ENCODE peak calls at places on chromosomes 7 and 10, in six cellular contexts. Q is esophagus squamous epithelium, R is kidney epithelial cell, X is lung, E is suprapubic skin, L is GM23248. T is an unnamed sample.

GRCh38 chr10:125824736-125825135 is 1.4 kb downstream of the BCCIP start:
- DNase-seq in E (no peak), Q (no peak), L (peak; percentile 76), R (no peak), X (no peak), T (no peak)

GRCh38 chr7:92904292-92905131 is 68.1 kb upstream of the CDK6 start:
- DNase-seq in R (peak; percentile 95), X (no peak), L (peak; percentile 95), E (no peak), Q (no peak), T (no peak)

GRCh38 chr10:97549587-97550322 is 22.8 kb upstream of the ANKRD2 start:
- DNase-seq in L (peak; percentile 34), R (no peak), X (no peak), E (no peak), Q (no peak), T (no peak)

GRCh38 chr7:38409524-38409923 is 136.1 kb upstream of the TARP start:
- DNase-seq in L (no peak), E (no peak), R (no peak), X (no peak), Q (no peak), T (no peak)

GRCh38 chr10:22978287-22978686 is 50.4 kb downstream of the ARMC3 start:
- DNase-seq in Q (no peak), R (no peak), L (no peak), E (no peak), X (no peak), T (no peak)

GRCh38 chr7:13979671-13980438 is 9.6 kb downstream of the ETV1 start:
- DNase-seq in Q (no peak), X (no peak), L (peak; percentile 66), R (no peak), E (no peak), T (no peak)

GRCh38 chr10:15068802-15069201 is 19.8 kb downstream of the ACBD7 start:
- DNase-seq in R (no peak), X (no peak), E (no peak), Q (no peak), L (peak; percentile 62), T (no peak)

GRCh38 chr10:51073035-51073434 is 1.3 kb upstream of the PRKG1 start:
- DNase-seq in E (no peak), X (no peak), L (no peak), Q (no peak), R (no peak), T (no peak)

GRCh38 chr7:100087055-100087750 is 1.6 kb upstream of the COPS6 start:
- DNase-seq in E (no peak), Q (no peak), X (no peak), L (peak; percentile 95), R (peak; percentile 77), T (no peak)

GRCh38 chr10:52652431-52653220 is 120.0 kb downstream of the MBL2 start:
- DNase-seq in X (no peak), E (no peak), L (peak; percentile 32), Q (no peak), R (no peak), T (no peak)

GRCh38 chr7:17144313-17144712 is 154.1 kb upstream of the AHR start:
- DNase-seq in Q (no peak), L (peak; percentile 88), R (no peak), E (no peak), X (no peak), T (no peak)
- H3K4me3 ChIP-seq in Q (no peak overlapping the region), L (no peak overlapping the region), R (no peak overlapping the region), E (no peak overlapping the region), X (no peak overlapping the region), T (no peak overlapping the region)

GRCh38 chr7:1663243-1663642 is 6.8 kb upstream of the ELFN1 start:
- DNase-seq in R (no peak), X (no peak), Q (no peak), L (no peak), E (peak; percentile 72), T (no peak)
- H3K27me3 ChIP-seq in R (peaks cover 58% of the 10 kb centered on the region), X (peaks cover 5% of the 10 kb centered on the region), Q (peaks cover 81% of the 10 kb centered on the region), L (no peaks in the 10 kb centered on the region), E (peaks cover 55% of the 10 kb centered on the region), T (no peaks in the 10 kb centered on the region)

GRCh38 chr7:112779667-112780066 is 10.5 kb downstream of the TMEM168 start:
- DNase-seq in R (no peak), X (no peak), Q (no peak), L (no peak), E (no peak), T (no peak)
- H3K4me3 ChIP-seq in R (no peak overlapping the region), X (no peak overlapping the region), Q (no peak overlapping the region), L (no peak overlapping the region), E (no peak overlapping the region), T (no peak overlapping the region)

GRCh38 chr7:96996111-96996936 is 9.0 kb upstream of the DLX6 start:
- DNase-seq in X (no peak), Q (no peak), L (no peak), E (no peak), R (no peak), T (no peak)

GRCh38 chr7:96996937-96997511 is 8.3 kb upstream of the DLX6 start:
- DNase-seq in X (no peak), E (no peak), L (no peak), R (no peak), Q (no peak), T (no peak)

GRCh38 chr7:96997512-96998032 is 7.8 kb upstream of the DLX6 start:
- DNase-seq in Q (no peak), X (no peak), L (no peak), R (no peak), E (no peak), T (no peak)

GRCh38 chr7:96993980-96994379 is 11.4 kb upstream of the DLX6 start:
- DNase-seq in X (no peak), L (no peak), R (no peak), Q (no peak), E (no peak), T (no peak)

DNA sequence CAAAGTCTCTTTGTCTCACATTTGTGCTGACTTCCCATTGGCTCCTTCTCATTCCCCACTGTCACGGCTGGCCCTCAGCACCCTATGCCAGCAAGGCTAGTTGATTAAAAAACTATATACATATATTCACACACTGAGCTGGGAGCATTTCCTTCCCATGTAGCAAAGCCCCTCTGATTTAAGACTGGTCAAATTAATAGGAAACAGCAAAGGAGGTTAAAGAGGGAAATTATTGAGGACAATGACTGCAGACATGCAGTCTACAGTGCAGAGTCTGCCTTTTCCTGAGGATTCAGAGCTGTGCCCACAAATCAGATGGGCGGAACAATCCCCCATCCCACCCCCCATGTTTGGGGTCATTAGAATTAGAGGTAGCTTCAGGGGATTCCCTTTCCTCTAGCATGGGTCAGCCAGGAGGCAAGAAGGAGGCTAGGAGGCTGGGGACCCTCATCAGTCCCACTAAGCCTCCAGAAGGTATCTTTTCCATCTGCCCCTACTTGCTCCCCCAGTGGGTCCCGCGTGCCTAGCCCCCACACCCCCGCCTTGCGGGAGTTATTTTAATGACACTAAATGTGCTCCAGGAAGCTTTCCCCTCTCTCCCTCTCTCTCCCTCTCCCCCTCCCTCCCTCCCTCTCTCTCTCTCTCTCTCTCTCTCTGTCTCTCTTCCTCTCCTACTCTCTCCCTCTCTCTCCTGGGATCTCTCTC is 9.8 kb upstream of the DLX6 start:
- DNase-seq in Q (no peak), E (no peak), X (no peak), L (no peak), R (no peak), T (no peak)
- H3K27me3 ChIP-seq in Q (peaks cover 100% of the 10 kb centered on the region), E (peaks cover 100% of the 10 kb centered on the region), X (peaks cover 26% of the 10 kb centered on the region), L (peaks cover 96% of the 10 kb centered on the region), R (peaks cover 83% of the 10 kb centered on the region), T (peaks cover 42% of the 10 kb centered on the region)

GRCh38 chr10:93199221-93199681 is 125.6 kb downstream of the CYP26A1 start:
- DNase-seq in E (no peak), L (peak; percentile 63), R (peak; percentile 55), X (peak; percentile 66), Q (no peak), T (peak; percentile 81)
- H3K4me3 ChIP-seq in E (peak overlapping the region; percentile 35), L (peak overlapping the region; percentile 69), R (peak overlapping the region; percentile 17), X (peak overlapping the region; percentile 9), Q (peak overlapping the region; percentile 59), T (peak overlapping the region; percentile 39)

GRCh38 chr10:49605939-49606509 is 4.1 kb upstream of the SLC18A3 start:
- DNase-seq in X (no peak), Q (no peak), R (no peak), L (no peak), E (peak; percentile 65), T (no peak)

GRCh38 chr10:49605177-49605938 is 4.8 kb upstream of the SLC18A3 start:
- DNase-seq in X (no peak), Q (no peak), E (no peak), L (no peak), R (no peak), T (no peak)

GRCh38 chr10:49608925-49609282 is 1.2 kb upstream of the SLC18A3 start:
- DNase-seq in X (no peak), E (peak; percentile 61), Q (no peak), R (no peak), L (no peak), T (no peak)

GRCh38 chr10:49608166-49608758 is 1.8 kb upstream of the SLC18A3 start:
- DNase-seq in Q (no peak), R (no peak), L (no peak), X (no peak), E (peak; percentile 53), T (no peak)

DNA sequence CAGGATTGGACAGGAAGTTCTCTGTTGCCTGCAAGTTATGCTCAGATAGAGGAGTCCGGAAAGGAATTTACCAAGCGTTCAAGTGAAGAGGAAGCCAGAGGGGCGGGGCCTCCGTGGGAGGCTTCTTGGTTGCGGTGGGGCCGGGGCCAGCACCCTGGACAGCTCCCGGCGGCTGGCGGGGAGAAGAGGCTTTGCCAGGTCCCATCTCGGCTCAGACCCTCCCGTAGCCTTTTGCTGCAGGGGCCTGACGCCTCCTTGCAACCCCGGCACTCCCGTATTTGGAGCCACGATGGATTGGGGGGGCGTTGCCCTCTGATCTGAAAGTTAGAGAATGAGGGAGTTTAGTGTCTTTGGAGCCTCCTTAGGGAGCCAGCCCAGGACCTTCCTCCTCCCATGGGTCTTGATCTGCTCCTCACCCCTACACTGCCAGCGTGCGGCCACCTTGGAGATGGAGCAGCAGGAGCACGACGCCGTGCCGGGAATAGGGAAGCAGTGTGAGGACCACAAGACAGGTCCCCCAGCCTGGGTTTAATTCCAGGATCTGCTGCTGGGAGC is 3.1 kb upstream of the SLC18A3 start:
- DNase-seq in E (peak; percentile 79), X (peak; percentile 49), Q (no peak), L (peak; percentile 77), R (peak; percentile 19), T (no peak)
- H3K27me3 ChIP-seq in E (peaks cover 81% of the 10 kb centered on the region), X (no peaks in the 10 kb centered on the region), Q (peaks cover 93% of the 10 kb centered on the region), L (peaks cover 63% of the 10 kb centered on the region), R (peaks cover 51% of the 10 kb centered on the region), T (peaks cover 34% of the 10 kb centered on the region)

T was measured in right atrium auricular region.